ENCODE peak calls at places on chromosomes 3 and 15, in ten cellular contexts. One of them, this sample, is unnamed.

GRCh38 chr3:29318251-29318650 is 37.4 kb downstream of the RBMS3 start:
- DNase-seq in H9: no peak
- DNase-seq in endodermal cell: no peak
- DNase-seq in cardiac fibroblast: no peak
- DNase-seq in BJ: no peak
- DNase-seq in mammary epithelial cell: no peak
- DNase-seq in body of pancreas: no peak
- DNase-seq in neural progenitor cell: no peak
- DNase-seq in coronary artery: no peak
- DNase-seq in WTC11: no peak
- DNase-seq in this sample: no peak

GRCh38 chr3:108661699-108662098 is 72.2 kb downstream of the DZIP3 start:
- DNase-seq in H9: no peak
- DNase-seq in endodermal cell: no peak
- DNase-seq in cardiac fibroblast: no peak
- DNase-seq in BJ: no peak
- DNase-seq in mammary epithelial cell: no peak
- DNase-seq in body of pancreas: no peak
- DNase-seq in neural progenitor cell: no peak
- DNase-seq in coronary artery: no peak
- DNase-seq in WTC11: no peak
- DNase-seq in this sample: no peak

GRCh38 chr15:80159811-80160569 is 7.2 kb downstream of the FAH start:
- DNase-seq in H9: no peak
- DNase-seq in endodermal cell: no peak
- DNase-seq in cardiac fibroblast: peak
- DNase-seq in BJ: no peak
- DNase-seq in mammary epithelial cell: no peak
- DNase-seq in body of pancreas: no peak
- DNase-seq in neural progenitor cell: no peak
- DNase-seq in coronary artery: peak
- DNase-seq in WTC11: no peak
- DNase-seq in this sample: no peak

GRCh38 chr15:33871911-33872760 is 96.2 kb upstream of the CHRM5 start:
- DNase-seq in H9: no peak
- DNase-seq in endodermal cell: no peak
- DNase-seq in cardiac fibroblast: peak
- DNase-seq in BJ: no peak
- DNase-seq in mammary epithelial cell: no peak
- DNase-seq in body of pancreas: no peak
- DNase-seq in neural progenitor cell: peak
- DNase-seq in coronary artery: no peak
- DNase-seq in WTC11: no peak
- DNase-seq in this sample: no peak

GRCh38 chr3:48194446-48195071 is 6.3 kb upstream of the CDC25A start:
- DNase-seq in H9: peak
- DNase-seq in endodermal cell: peak
- DNase-seq in cardiac fibroblast: peak
- DNase-seq in BJ: no peak
- DNase-seq in mammary epithelial cell: peak
- DNase-seq in body of pancreas: peak
- DNase-seq in neural progenitor cell: peak
- DNase-seq in coronary artery: no peak
- DNase-seq in WTC11: peak
- DNase-seq in this sample: peak

GRCh38 chr3:172021859-172022258 is 17.5 kb upstream of the FNDC3B start:
- DNase-seq in H9: no peak
- DNase-seq in endodermal cell: no peak
- DNase-seq in cardiac fibroblast: no peak
- DNase-seq in BJ: no peak
- DNase-seq in mammary epithelial cell: no peak
- DNase-seq in body of pancreas: no peak
- DNase-seq in neural progenitor cell: no peak
- DNase-seq in coronary artery: no peak
- DNase-seq in WTC11: no peak
- DNase-seq in this sample: no peak

GRCh38 chr3:29331830-29332637 is 51.2 kb downstream of the RBMS3 start:
- DNase-seq in H9: no peak
- DNase-seq in endodermal cell: no peak
- DNase-seq in cardiac fibroblast: peak
- DNase-seq in BJ: no peak
- DNase-seq in mammary epithelial cell: peak
- DNase-seq in body of pancreas: no peak
- DNase-seq in neural progenitor cell: no peak
- DNase-seq in coronary artery: no peak
- DNase-seq in WTC11: no peak
- DNase-seq in this sample: no peak

GRCh38 chr3:156298938-156299337 is 178.6 kb downstream of the KCNAB1 start:
- DNase-seq in H9: no peak
- DNase-seq in endodermal cell: no peak
- DNase-seq in cardiac fibroblast: no peak
- DNase-seq in BJ: no peak
- DNase-seq in mammary epithelial cell: no peak
- DNase-seq in body of pancreas: peak
- DNase-seq in neural progenitor cell: no peak
- DNase-seq in coronary artery: no peak
- DNase-seq in WTC11: no peak
- DNase-seq in this sample: no peak

GRCh38 chr3:146326875-146327543 is 76.1 kb upstream of the PLSCR4 start:
- DNase-seq in H9: no peak
- DNase-seq in endodermal cell: no peak
- DNase-seq in cardiac fibroblast: peak
- DNase-seq in BJ: peak
- DNase-seq in mammary epithelial cell: peak
- DNase-seq in body of pancreas: peak
- DNase-seq in neural progenitor cell: peak
- DNase-seq in coronary artery: no peak
- DNase-seq in WTC11: no peak
- DNase-seq in this sample: no peak

GRCh38 chr15:55230953-55231352 is 34.2 kb upstream of the RSL24D1 start:
- DNase-seq in H9: no peak
- DNase-seq in endodermal cell: no peak
- DNase-seq in cardiac fibroblast: no peak
- DNase-seq in BJ: no peak
- DNase-seq in mammary epithelial cell: no peak
- DNase-seq in body of pancreas: no peak
- DNase-seq in neural progenitor cell: no peak
- DNase-seq in coronary artery: no peak
- DNase-seq in WTC11: no peak
- DNase-seq in this sample: no peak

GRCh38 chr3:181212271-181212670 is 222.7 kb upstream of the DNAJC19 start:
- DNase-seq in H9: no peak
- DNase-seq in endodermal cell: no peak
- DNase-seq in cardiac fibroblast: no peak
- DNase-seq in BJ: no peak
- DNase-seq in mammary epithelial cell: no peak
- DNase-seq in body of pancreas: no peak
- DNase-seq in neural progenitor cell: no peak
- DNase-seq in coronary artery: no peak
- DNase-seq in WTC11: no peak
- DNase-seq in this sample: no peak

GRCh38 chr3:181213347-181213746 is 223.8 kb upstream of the DNAJC19 start:
- DNase-seq in H9: no peak
- DNase-seq in endodermal cell: no peak
- DNase-seq in cardiac fibroblast: no peak
- DNase-seq in BJ: no peak
- DNase-seq in mammary epithelial cell: no peak
- DNase-seq in body of pancreas: no peak
- DNase-seq in neural progenitor cell: no peak
- DNase-seq in coronary artery: no peak
- DNase-seq in WTC11: no peak
- DNase-seq in this sample: no peak

DNA sequence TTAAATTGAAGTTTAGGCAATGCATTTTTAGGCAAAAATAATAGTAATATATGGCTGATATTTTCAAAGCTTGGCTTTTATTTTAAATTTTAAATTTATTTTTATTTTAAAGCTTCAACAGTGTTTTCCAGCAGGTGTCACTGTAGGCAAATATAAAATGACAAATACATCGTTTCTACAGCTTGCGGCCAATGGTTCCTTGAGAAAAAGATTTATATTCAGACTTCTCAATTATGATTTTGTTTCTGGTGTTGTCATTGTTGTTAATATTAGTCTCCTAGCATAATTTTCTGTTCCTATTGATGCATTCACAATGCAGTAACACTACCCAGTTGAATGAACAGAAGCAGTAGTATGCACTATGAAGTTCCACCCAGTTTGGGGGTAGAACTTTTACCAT is 220.7 kb upstream of the DNAJC19 start:
- DNase-seq in H9: no peak
- DNase-seq in endodermal cell: no peak
- DNase-seq in cardiac fibroblast: peak
- DNase-seq in BJ: no peak
- DNase-seq in mammary epithelial cell: peak
- DNase-seq in body of pancreas: no peak
- DNase-seq in neural progenitor cell: peak
- DNase-seq in coronary artery: no peak
- DNase-seq in WTC11: no peak
- DNase-seq in this sample: no peak
- TF ChIP-seq CTCF in H9: peak
- TF ChIP-seq CTCF in endodermal cell: peak
- TF ChIP-seq CTCF in cardiac fibroblast: no peak
- TF ChIP-seq CTCF in BJ: no peak
- TF ChIP-seq CTCF in mammary epithelial cell: no peak
- TF ChIP-seq CTCF in body of pancreas: no peak
- TF ChIP-seq CTCF in neural progenitor cell: peak
- TF ChIP-seq CTCF in coronary artery: no peak
- TF ChIP-seq CTCF in WTC11: no peak
- TF ChIP-seq CTCF in this sample: peak

DNA sequence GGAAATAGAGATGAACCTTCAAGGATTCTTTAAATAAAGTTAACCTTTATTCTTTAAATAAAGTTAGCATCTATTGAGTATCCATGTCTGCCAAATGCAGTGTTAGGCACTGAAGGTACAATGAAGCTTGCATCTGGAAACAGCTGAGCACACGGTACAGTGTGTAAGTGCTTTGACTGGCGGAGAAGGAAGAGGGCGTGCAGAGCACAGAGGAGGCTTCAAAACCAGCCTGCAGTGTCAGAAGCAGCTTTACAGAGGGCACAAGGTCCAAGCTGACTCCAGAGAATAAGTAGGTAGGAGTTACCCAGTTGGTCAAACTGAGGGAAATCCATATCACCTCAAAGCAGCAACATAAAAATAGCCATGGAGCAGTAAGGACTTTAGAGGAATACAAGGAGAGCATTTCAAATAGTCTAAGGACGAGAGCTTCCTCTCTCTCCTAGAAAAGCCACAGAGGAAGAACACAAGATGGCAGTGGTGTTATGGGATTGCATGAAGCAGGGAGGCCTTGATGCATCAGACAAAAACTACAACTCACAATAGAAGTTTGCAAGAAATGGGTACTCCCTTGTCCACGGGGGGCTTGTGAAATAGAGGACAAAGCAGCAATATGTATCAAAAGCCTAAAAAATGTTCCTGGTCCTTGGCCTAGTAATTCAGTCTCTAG is 60.3 kb upstream of the PPP2R3A start:
- DNase-seq in H9: no peak
- DNase-seq in endodermal cell: no peak
- DNase-seq in cardiac fibroblast: peak
- DNase-seq in BJ: no peak
- DNase-seq in mammary epithelial cell: peak
- DNase-seq in body of pancreas: no peak
- DNase-seq in neural progenitor cell: peak
- DNase-seq in coronary artery: no peak
- DNase-seq in WTC11: no peak
- DNase-seq in this sample: no peak
- TF ChIP-seq CTCF in H9: peak
- TF ChIP-seq CTCF in endodermal cell: peak
- TF ChIP-seq CTCF in cardiac fibroblast: peak
- TF ChIP-seq CTCF in BJ: peak
- TF ChIP-seq CTCF in mammary epithelial cell: peak
- TF ChIP-seq CTCF in body of pancreas: no peak
- TF ChIP-seq CTCF in neural progenitor cell: peak
- TF ChIP-seq CTCF in coronary artery: no peak
- TF ChIP-seq CTCF in WTC11: no peak
- TF ChIP-seq CTCF in this sample: no peak

DNA sequence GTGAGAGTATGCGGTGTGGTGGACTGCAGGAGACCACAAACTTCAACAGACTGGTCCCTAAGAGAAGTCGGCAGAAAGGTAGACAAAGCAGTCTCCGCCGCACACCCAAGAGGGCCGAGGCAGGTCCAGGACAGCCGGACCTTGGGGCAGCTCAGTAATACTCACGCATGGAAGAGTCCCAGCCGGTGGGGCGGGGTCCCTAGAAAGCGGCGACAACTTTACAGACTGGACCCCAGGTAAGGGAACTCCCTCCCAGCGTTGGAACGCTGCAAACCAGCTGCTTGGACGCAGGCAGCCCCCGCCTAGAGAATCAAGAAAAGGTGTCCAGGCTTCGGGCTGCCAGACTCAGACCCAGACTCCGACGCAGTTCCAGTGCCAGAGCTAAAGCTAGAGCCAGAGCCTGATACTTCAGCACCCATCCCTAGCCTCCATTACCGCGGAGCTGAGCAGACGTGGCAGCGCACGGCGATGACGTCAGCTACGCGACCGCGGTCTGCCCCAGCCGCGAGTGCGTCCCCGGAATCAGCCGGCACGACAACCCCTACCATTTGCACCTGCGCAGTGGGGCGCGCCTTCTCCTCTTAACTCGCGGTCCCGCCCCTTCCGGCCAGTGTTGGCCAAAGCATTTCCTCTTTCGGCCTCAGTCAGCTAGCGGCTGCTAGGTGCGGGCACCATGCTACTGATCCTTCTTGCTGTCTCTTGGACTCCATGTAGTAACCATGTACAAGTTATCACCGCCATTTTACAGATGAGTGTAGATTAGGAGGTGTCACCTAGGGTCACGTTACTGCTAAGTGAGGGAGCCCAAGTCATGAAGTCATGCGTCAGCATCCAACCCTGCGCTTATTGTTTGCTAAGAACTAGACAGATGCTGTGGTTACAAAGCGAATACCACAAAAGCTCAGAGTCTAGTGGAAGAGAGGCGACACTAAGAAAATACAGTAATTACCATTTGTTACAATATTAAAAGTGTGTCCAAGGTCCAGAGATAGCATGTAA is at the start of gene TMEM39A:
- DNase-seq in H9: peak
- DNase-seq in endodermal cell: peak
- DNase-seq in cardiac fibroblast: peak
- DNase-seq in BJ: peak
- DNase-seq in mammary epithelial cell: peak
- DNase-seq in body of pancreas: peak
- DNase-seq in neural progenitor cell: peak
- DNase-seq in coronary artery: peak
- DNase-seq in WTC11: peak
- DNase-seq in this sample: peak
- TF ChIP-seq CTCF in H9: no peak
- TF ChIP-seq CTCF in endodermal cell: peak
- TF ChIP-seq CTCF in cardiac fibroblast: peak
- TF ChIP-seq CTCF in BJ: no peak
- TF ChIP-seq CTCF in mammary epithelial cell: no peak
- TF ChIP-seq CTCF in body of pancreas: no peak
- TF ChIP-seq CTCF in neural progenitor cell: no peak
- TF ChIP-seq CTCF in coronary artery: no peak
- TF ChIP-seq CTCF in WTC11: no peak
- TF ChIP-seq CTCF in this sample: no peak

DNA sequence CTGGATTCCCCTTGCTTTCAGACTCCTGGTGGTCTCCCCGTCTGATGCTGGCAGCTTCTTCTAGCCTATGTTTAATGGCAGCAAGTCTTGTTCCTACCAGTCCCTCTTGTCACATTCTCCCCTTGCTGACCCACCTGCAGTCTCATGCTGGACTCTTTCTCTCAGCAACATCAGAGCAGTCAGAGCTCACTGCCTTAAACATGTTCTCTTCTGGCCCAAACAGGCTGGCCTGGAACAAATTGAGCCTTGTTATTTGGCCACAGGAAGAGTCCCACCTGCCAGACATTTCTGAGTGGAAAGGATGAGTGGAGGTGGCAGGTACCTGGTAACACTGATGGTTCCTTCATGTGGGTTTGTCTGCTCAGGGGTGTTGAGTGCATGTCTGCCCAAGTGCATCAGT is 59.2 kb upstream of the APEH start:
- DNase-seq in H9: no peak
- DNase-seq in endodermal cell: peak
- DNase-seq in cardiac fibroblast: no peak
- DNase-seq in BJ: no peak
- DNase-seq in mammary epithelial cell: no peak
- DNase-seq in body of pancreas: no peak
- DNase-seq in neural progenitor cell: no peak
- DNase-seq in coronary artery: no peak
- DNase-seq in WTC11: no peak
- DNase-seq in this sample: no peak
- TF ChIP-seq CTCF in H9: no peak
- TF ChIP-seq CTCF in endodermal cell: no peak
- TF ChIP-seq CTCF in cardiac fibroblast: no peak
- TF ChIP-seq CTCF in BJ: no peak
- TF ChIP-seq CTCF in mammary epithelial cell: no peak
- TF ChIP-seq CTCF in body of pancreas: no peak
- TF ChIP-seq CTCF in neural progenitor cell: no peak
- TF ChIP-seq CTCF in coronary artery: no peak
- TF ChIP-seq CTCF in WTC11: no peak
- TF ChIP-seq CTCF in this sample: no peak

This sample was measured in nephron progenitor cell.